ENCODE peak calls at places on chromosomes 5 and 9, in ten cellular contexts. A is K562, S is breast epithelium, B is endothelial cell of umbilical vein, Z is GM23338, G is Panc1, H is HCT116, D is suprapubic skin, R is vagina, Q is prostate gland. P is an unnamed sample.

GRCh38 chr5:123460296-123460729 is 37.1 kb upstream of the CEP120 start:
- DNase-seq in A (peak; percentile 72), B (peak; percentile 94), Q (no peak), R (no peak), D (no peak), S (no peak), G (no peak), Z (peak; percentile 50), H (peak; percentile 47), P (no peak)

GRCh38 chr5:151195622-151196021 is 28.3 kb downstream of the CCDC69 start:
- DNase-seq in H (no peak), R (peak; percentile 20), G (no peak), B (no peak), Q (no peak), A (no peak), D (peak; percentile 26), S (no peak), Z (no peak), P (no peak)

GRCh38 chr5:33313150-33313549 is 127.6 kb upstream of the TARS1 start:
- DNase-seq in D (no peak), S (no peak), R (no peak), G (peak; percentile 75), B (peak; percentile 60), A (peak; percentile 3), H (peak; percentile 58), Z (peak; percentile 6), Q (peak; percentile 13), P (no peak)

GRCh38 chr5:142860291-142860690 is 90.1 kb downstream of the ARHGAP26 start:
- DNase-seq in B (no peak), Z (no peak), D (no peak), R (no peak), H (no peak), A (no peak), G (no peak), S (no peak), Q (no peak), P (no peak)

GRCh38 chr9:137278061-137278912 is 761 bp downstream of the TOR4A start:
- DNase-seq in S (no peak), A (peak; percentile 72), G (no peak), Q (no peak), R (peak; percentile 77), D (peak; percentile 71), H (no peak), Z (peak; percentile 69), B (no peak), P (no peak)

GRCh38 chr9:109556061-109556460 is 58.0 kb upstream of the PTPN3 start:
- DNase-seq in D (no peak), S (peak; percentile 82), Q (peak; percentile 76), H (no peak), Z (peak; percentile 38), G (no peak), R (no peak), B (no peak), A (no peak), P (no peak)

GRCh38 chr9:125558453-125559084 is 148.4 kb downstream of the MAPKAP1 start:
- DNase-seq in Z (peak; percentile 89), H (peak; percentile 50), D (no peak), A (peak; percentile 72), Q (peak; percentile 59), B (peak; percentile 78), G (peak; percentile 39), S (peak; percentile 54), R (no peak), P (peak; percentile 67)

GRCh38 chr5:179886190-179886589 is 21.5 kb downstream of the TBC1D9B start:
- DNase-seq in H (no peak), Q (no peak), D (no peak), B (no peak), G (no peak), A (no peak), Z (no peak), R (no peak), S (no peak), P (no peak)

GRCh38 chr5:116771466-116772151 is 197.0 kb upstream of the SEMA6A start:
- DNase-seq in B (no peak), Z (no peak), G (no peak), Q (no peak), H (no peak), S (peak; percentile 66), A (no peak), R (no peak), D (no peak), P (no peak)

GRCh38 chr5:16750445-16750844 is 133.6 kb upstream of the RETREG1 start:
- DNase-seq in A (no peak), B (no peak), S (no peak), Q (no peak), G (no peak), R (no peak), Z (no peak), D (no peak), H (no peak), P (no peak)

GRCh38 chr5:15518786-15519185 is 18.8 kb downstream of the FBXL7 start:
- DNase-seq in S (no peak), Q (no peak), B (no peak), A (no peak), Z (no peak), R (no peak), D (no peak), G (no peak), H (no peak), P (no peak)

GRCh38 chr9:89022902-89023301 is 31.6 kb downstream of the S1PR3 start:
- DNase-seq in G (no peak), D (no peak), Q (no peak), B (peak; percentile 35), H (no peak), A (no peak), R (no peak), S (no peak), Z (no peak), P (peak; percentile 40)

GRCh38 chr5:83510199-83510730 is 38.7 kb downstream of the VCAN start:
- DNase-seq in S (no peak), R (no peak), B (no peak), A (no peak), H (no peak), G (no peak), Z (no peak), Q (no peak), D (no peak), P (no peak)

GRCh38 chr5:154757647-154758406 is 2.6 kb downstream of the LARP1 start:
- DNase-seq in Q (no peak), Z (no peak), R (no peak), H (no peak), D (no peak), S (no peak), A (no peak), G (no peak), B (peak; percentile 30), P (no peak)

GRCh38 chr5:138936225-138936967 is 61.3 kb upstream of the LRRTM2 start:
- DNase-seq in S (peak; percentile 37), D (no peak), G (no peak), B (peak; percentile 39), H (no peak), Z (peak; percentile 44), A (no peak), R (peak; percentile 84), Q (no peak), P (peak; percentile 23)

GRCh38 chr5:132422720-132423442 is 53.4 kb downstream of the SLC22A5 start:
- DNase-seq in Q (no peak), H (no peak), R (peak; percentile 85), B (peak; percentile 45), D (no peak), Z (no peak), A (peak; percentile 98), S (no peak), G (no peak), P (peak; percentile 82)
- TF ChIP-seq POLR2AphosphoS5 in Q (no peak), H (no peak), R (no peak), B (no peak), D (no peak), Z (no peak), A (peak; percentile 95), S (no peak), G (no peak), P (no peak)

DNA sequence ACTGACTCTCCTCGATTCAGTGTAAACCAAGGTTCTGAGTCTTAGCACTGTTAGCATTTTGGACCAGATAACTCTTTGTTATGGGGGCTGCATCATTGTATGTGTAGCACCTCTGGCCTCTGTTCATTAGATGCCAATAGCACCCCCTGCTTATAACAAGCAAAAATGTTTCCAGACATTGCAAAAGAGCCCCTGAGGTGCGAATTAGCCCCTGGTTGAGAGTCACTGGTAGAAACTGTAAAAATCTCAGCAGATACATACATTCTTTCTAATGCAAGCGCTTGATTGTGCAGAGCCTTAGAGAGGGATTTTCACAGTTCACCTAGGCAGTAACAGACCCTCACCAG is 2.8 kb downstream of the ADRB2 start:
- DNase-seq in S (no peak), D (no peak), A (no peak), Z (no peak), B (no peak), Q (no peak), G (no peak), R (no peak), H (no peak), P (no peak)
- H3K27ac ChIP-seq in S (no peak overlapping the region), D (peak overlapping the region; percentile 40), A (no peak overlapping the region), Z (no peak overlapping the region), B (no peak overlapping the region), Q (peak overlapping the region; percentile 44), G (no peak overlapping the region), R (peak overlapping the region; percentile 73), H (no peak overlapping the region), P (no peak overlapping the region)

GRCh38 chr5:1156033-1156753 is 44.3 kb upstream of the SLC12A7 start:
- DNase-seq in B (no peak), Q (no peak), D (no peak), A (no peak), R (no peak), Z (peak; percentile 57), H (no peak), S (no peak), G (no peak), P (no peak)
- H3K4me3 ChIP-seq in B (no peak overlapping the region), Q (peak overlapping the region; percentile 29), D (peak overlapping the region; percentile 46), A (no peak overlapping the region), R (peak overlapping the region; percentile 41), Z (peak overlapping the region; percentile 53), H (no peak overlapping the region), S (peak overlapping the region; percentile 41), G (no peak overlapping the region), P (peak overlapping the region; percentile 24)

GRCh38 chr9:122364783-122365150 is 6.1 kb upstream of the PTGS1 start:
- DNase-seq in Z (no peak), G (no peak), H (no peak), R (no peak), D (no peak), Q (no peak), A (no peak), S (peak; percentile 55), B (no peak), P (no peak)

GRCh38 chr9:122364117-122364782 is 6.6 kb upstream of the PTGS1 start:
- DNase-seq in A (no peak), R (no peak), Q (peak; percentile 64), Z (no peak), H (no peak), B (no peak), D (no peak), S (no peak), G (no peak), P (no peak)

GRCh38 chr9:122367779-122368460 is 2.9 kb upstream of the PTGS1 start:
- DNase-seq in A (no peak), R (no peak), D (no peak), Z (no peak), Q (no peak), S (no peak), H (no peak), G (no peak), B (no peak), P (no peak)

GRCh38 chr9:122367065-122367464 is 3.8 kb upstream of the PTGS1 start:
- DNase-seq in Q (no peak), H (no peak), D (no peak), A (no peak), B (no peak), G (no peak), S (no peak), R (no peak), Z (no peak), P (no peak)

GRCh38 chr9:122366074-122366672 is 4.7 kb upstream of the PTGS1 start:
- DNase-seq in S (no peak), G (no peak), Q (peak; percentile 58), R (no peak), A (no peak), H (no peak), D (no peak), B (peak; percentile 34), Z (no peak), P (no peak)
- TF ChIP-seq POLR2AphosphoS5 in S (no peak), G (no peak), Q (peak; percentile 65), R (no peak), A (no peak), H (no peak), D (no peak), B (no peak), Z (no peak), P (no peak)